ENCODE peak calls at places on chromosomes 1 and 21, in ten cellular contexts. D, Z, I, M, N, Y, V, X, U and K are unnamed samples.

GRCh38 chr1:115478933-115479551 is 141.0 kb upstream of the NGF start:
- DNase-seq in X (no peak), Y (no peak), N (no peak), D (peak), U (no peak), V (no peak), Z (no peak), I (no peak), M (no peak), K (no peak)

GRCh38 chr1:65795311-65795710 is 2.6 kb downstream of the PDE4B start:
- DNase-seq in X (no peak), U (no peak), Z (no peak), I (no peak), Y (peak), N (no peak), V (no peak), D (no peak), M (no peak), K (no peak)

GRCh38 chr1:34013958-34014737 is 150.3 kb downstream of the HMGB4 start:
- DNase-seq in U (peak), M (no peak), V (peak), N (no peak), X (no peak), Z (no peak), I (no peak), D (peak), Y (peak), K (peak)

GRCh38 chr1:203480525-203481084 is 5.0 kb downstream of the PRELP start:
- DNase-seq in Y (peak), D (peak), N (no peak), U (peak), I (no peak), M (peak), X (peak), Z (no peak), V (no peak), K (no peak)

GRCh38 chr1:29487291-29487690 is 251.0 kb downstream of the PTPRU start:
- DNase-seq in Y (no peak), X (no peak), M (no peak), U (no peak), N (no peak), D (no peak), I (no peak), Z (no peak), V (no peak), K (no peak)

GRCh38 chr1:192879416-192879815 is 70.6 kb downstream of the RGS2 start:
- DNase-seq in X (no peak), Z (no peak), Y (no peak), V (no peak), M (no peak), I (no peak), D (no peak), U (no peak), N (no peak), K (no peak)

GRCh38 chr21:43699933-43700599 is 18.9 kb upstream of the PDXK start:
- DNase-seq in U (no peak), V (no peak), N (no peak), X (no peak), M (no peak), Y (no peak), I (no peak), Z (no peak), D (no peak), K (no peak)

GRCh38 chr1:166679369-166679768 is 159.9 kb upstream of the POGK start:
- DNase-seq in N (no peak), D (no peak), I (no peak), V (no peak), U (no peak), Y (no peak), M (no peak), X (no peak), Z (no peak), K (no peak)

GRCh38 chr1:206472454-206472853 is 2.2 kb downstream of the IKBKE start:
- DNase-seq in X (no peak), D (peak), I (no peak), Y (peak), V (no peak), U (no peak), N (no peak), Z (no peak), M (peak), K (no peak)

GRCh38 chr1:17562375-17562774 is 22.9 kb downstream of the ARHGEF10L start:
- DNase-seq in V (no peak), U (no peak), X (no peak), Y (no peak), I (no peak), Z (no peak), N (no peak), D (no peak), M (no peak), K (no peak)

GRCh38 chr1:227899820-227900449 is 47.8 kb downstream of the WNT9A start:
- DNase-seq in U (no peak), N (no peak), V (no peak), D (peak), X (peak), I (no peak), Y (no peak), Z (no peak), M (no peak), K (peak)

GRCh38 chr1:25017436-25018109 is 87.5 kb upstream of the RUNX3 start:
- DNase-seq in I (no peak), N (no peak), V (no peak), Z (no peak), U (no peak), Y (peak), D (peak), M (no peak), X (no peak), K (no peak)

GRCh38 chr1:15417365-15417934 is 7.8 kb downstream of the EFHD2 start:
- DNase-seq in N (peak), M (no peak), I (no peak), V (no peak), U (peak), Y (peak), D (no peak), Z (peak), X (no peak), K (no peak)

GRCh38 chr1:219954052-219954451 is 25.7 kb upstream of the SLC30A10 start:
- DNase-seq in I (no peak), D (no peak), U (no peak), X (no peak), V (no peak), M (no peak), N (no peak), Y (no peak), Z (no peak), K (no peak)

GRCh38 chr1:196355206-196355786 is 252.9 kb downstream of the KCNT2 start:
- DNase-seq in M (no peak), X (no peak), N (no peak), I (no peak), U (no peak), Z (no peak), D (no peak), V (no peak), Y (peak), K (no peak)

GRCh38 chr1:42173155-42173933 is 8.8 kb upstream of the GUCA2A start:
- DNase-seq in M (no peak), Z (no peak), N (peak), Y (peak), D (peak), X (no peak), U (peak), I (no peak), V (peak), K (no peak)

GRCh38 chr1:21244154-21244553 is 46.1 kb downstream of the ECE1 start:
- DNase-seq in Z (no peak), M (no peak), V (no peak), N (no peak), X (no peak), U (no peak), D (no peak), Y (no peak), I (no peak), K (no peak)

GRCh38 chr1:225631041-225631663 is 21.8 kb downstream of the ENAH start:
- DNase-seq in Y (peak), N (no peak), X (no peak), D (no peak), M (no peak), U (no peak), I (no peak), V (no peak), Z (no peak), K (no peak)

GRCh38 chr1:244730153-244730933 is 77.4 kb downstream of the DESI2 start:
- DNase-seq in I (no peak), N (peak), Y (peak), D (peak), U (peak), X (no peak), M (no peak), V (peak), Z (peak), K (peak)

GRCh38 chr1:14887936-14888335 is 265.6 kb upstream of the TMEM51 start:
- DNase-seq in U (no peak), X (no peak), I (no peak), Z (no peak), Y (no peak), M (no peak), V (peak), D (no peak), N (no peak), K (no peak)

GRCh38 chr1:106978477-106979322 is 77.8 kb upstream of the PRMT6 start:
- DNase-seq in Y (peak), U (no peak), M (no peak), X (no peak), N (no peak), I (no peak), V (no peak), D (no peak), Z (no peak), K (no peak)

GRCh38 chr1:69553726-69554125 is 14.0 kb upstream of the LRRC7 start:
- DNase-seq in Z (no peak), Y (no peak), M (no peak), U (no peak), V (no peak), X (no peak), D (no peak), N (no peak), I (no peak), K (no peak)

GRCh38 chr1:47415728-47416318 is at the start of gene FOXE3:
- DNase-seq in I (no peak), D (no peak), U (no peak), Z (no peak), V (no peak), X (no peak), N (no peak), Y (no peak), M (no peak), K (no peak)

GRCh38 chr1:5402618-5403017 is 589.6 kb downstream of the NPHP4 start:
- DNase-seq in I (no peak), X (no peak), Z (no peak), D (no peak), M (no peak), V (no peak), U (no peak), Y (no peak), N (no peak), K (no peak)

GRCh38 chr1:220827445-220828210 is 40.9 kb downstream of the MTARC1 start:
- DNase-seq in N (no peak), D (no peak), U (no peak), Y (no peak), X (no peak), I (no peak), Z (no peak), M (no peak), V (no peak), K (no peak)

GRCh38 chr1:64928325-64928724 is 38.0 kb downstream of the JAK1 start:
- DNase-seq in M (no peak), Y (no peak), U (no peak), D (no peak), Z (no peak), X (no peak), N (no peak), I (no peak), V (no peak), K (no peak)

GRCh38 chr1:208654241-208654640 is 410.1 kb upstream of the PLXNA2 start:
- DNase-seq in Z (no peak), I (no peak), N (no peak), D (peak), M (no peak), X (no peak), Y (peak), U (no peak), V (no peak), K (no peak)

GRCh38 chr1:38235705-38236104 is 189.1 kb upstream of the POU3F1 start:
- DNase-seq in M (no peak), X (no peak), V (no peak), Y (peak), D (no peak), N (no peak), U (no peak), Z (no peak), I (no peak), K (no peak)

GRCh38 chr1:89666640-89667039 is 33.7 kb downstream of the LRRC8C start:
- DNase-seq in N (no peak), M (no peak), D (no peak), Z (no peak), V (no peak), U (no peak), I (no peak), Y (no peak), X (no peak), K (no peak)

GRCh38 chr1:48947761-48948537 is 171.3 kb upstream of the BEND5 start:
- DNase-seq in Y (peak), V (no peak), Z (no peak), U (no peak), X (no peak), M (no peak), N (no peak), I (no peak), D (peak), K (no peak)

GRCh38 chr1:32470991-32471694 is 6.3 kb downstream of the ZBTB8B start:
- DNase-seq in Y (no peak), M (no peak), U (no peak), I (no peak), Z (peak), N (no peak), V (peak), D (peak), X (peak), K (no peak)

GRCh38 chr1:118783095-118783758 is 204.9 kb downstream of the TBX15 start:
- DNase-seq in I (no peak), N (no peak), Y (no peak), D (no peak), Z (no peak), V (no peak), U (no peak), M (no peak), X (no peak), K (no peak)
- TF ChIP-seq CTCF in I (no peak), N (no peak), Y (no peak), D (no peak), Z (no peak), V (no peak), U (no peak), M (no peak), X (no peak), K (no peak)

DNA sequence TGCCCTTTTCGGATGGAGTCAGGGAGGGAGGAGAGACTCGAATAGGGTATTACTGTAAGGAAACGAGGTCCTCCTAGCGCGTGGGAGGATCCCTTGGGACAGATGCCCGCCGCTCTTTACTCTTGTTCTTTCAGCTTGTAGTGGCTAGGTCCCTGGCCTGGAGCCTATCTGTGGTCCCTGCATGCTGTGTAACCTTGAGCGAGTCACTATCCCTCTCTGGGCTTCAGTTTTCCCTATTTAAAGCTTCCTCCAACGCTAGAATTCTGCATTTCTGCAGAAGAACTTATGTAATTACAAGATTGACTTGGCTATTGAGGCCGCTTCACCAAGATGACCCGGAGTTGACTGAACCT is 744 bp downstream of the MIER1 start:
- DNase-seq in U (no peak), M (no peak), Z (no peak), Y (no peak), X (no peak), D (no peak), V (no peak), N (no peak), I (no peak), K (no peak)
- TF ChIP-seq CTCF in U (no peak), M (no peak), Z (no peak), Y (no peak), X (no peak), D (no peak), V (no peak), N (no peak), I (no peak), K (peak)

DNA sequence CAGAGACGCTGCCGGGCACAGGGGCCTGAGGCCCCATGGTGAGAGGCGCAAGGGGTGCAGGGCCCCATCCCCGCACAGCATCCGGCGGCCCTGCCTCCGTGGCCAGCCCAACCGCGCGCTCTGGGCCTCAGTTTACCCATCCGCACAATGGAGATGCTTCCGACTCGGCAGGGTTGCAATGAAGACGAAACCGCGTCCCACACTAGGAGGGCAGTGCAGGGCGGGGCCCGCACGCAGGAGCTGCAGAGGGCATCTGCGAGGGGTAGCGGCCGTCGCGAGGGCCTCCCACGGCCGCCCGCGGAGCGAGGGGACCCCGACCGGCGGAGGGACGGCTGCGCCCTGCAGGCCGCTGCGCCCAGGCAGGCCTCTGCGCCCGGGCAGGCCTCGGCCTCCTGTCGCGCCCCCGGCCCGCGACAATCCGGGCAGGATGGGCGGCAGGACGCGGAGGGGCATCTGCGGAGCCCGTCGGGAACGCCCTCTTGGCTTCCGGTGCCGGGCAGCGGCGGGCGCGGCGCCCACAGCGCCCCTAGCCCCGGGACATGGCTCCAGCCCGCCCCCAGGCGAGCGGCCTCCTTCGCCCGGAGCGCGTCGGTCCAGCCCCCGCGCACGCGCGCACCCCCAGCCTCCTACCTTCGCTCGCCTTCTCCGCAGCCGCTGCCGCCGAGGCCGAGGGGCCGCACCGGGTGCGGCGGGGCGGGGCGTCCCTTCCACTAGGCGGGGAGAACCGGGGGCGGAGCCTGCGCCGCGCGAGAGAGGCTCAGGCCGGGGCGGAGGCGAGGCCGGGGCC is 15.3 kb downstream of the RNU1-1 start:
- DNase-seq in I (peak), Y (peak), U (peak), M (peak), N (peak), X (peak), V (peak), D (peak), Z (peak), K (peak)
- TF ChIP-seq CTCF in I (peak), Y (no peak), U (no peak), M (no peak), N (no peak), X (no peak), V (no peak), D (peak), Z (no peak), K (peak)

DNA sequence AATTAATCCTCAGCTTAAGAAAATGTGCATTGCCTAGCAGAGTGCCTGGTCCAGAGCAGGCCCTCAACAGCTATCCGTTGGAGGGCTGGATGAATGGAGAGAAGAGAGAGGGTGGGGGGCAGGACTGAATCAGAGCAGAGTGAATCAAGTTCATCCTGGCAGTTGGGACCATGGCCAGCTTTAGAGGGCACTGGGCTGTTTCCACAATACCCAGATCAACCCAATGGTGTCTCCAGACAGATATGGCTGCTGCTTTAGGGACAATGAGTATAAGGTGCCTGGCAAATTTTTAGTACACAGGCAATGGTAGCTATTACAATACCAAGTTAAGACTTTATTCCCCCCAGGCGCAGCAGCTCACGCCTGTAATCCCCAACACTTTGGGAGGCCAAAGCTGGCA is 17.1 kb downstream of the EMC1 start:
- DNase-seq in V (no peak), U (no peak), D (no peak), Z (no peak), I (no peak), M (no peak), N (no peak), X (peak), Y (no peak), K (no peak)
- TF ChIP-seq CTCF in V (no peak), U (no peak), D (no peak), Z (no peak), I (no peak), M (no peak), N (no peak), X (no peak), Y (no peak), K (no peak)

GRCh38 chr1:92070892-92071291 is 4.3 kb downstream of the SETSIP start:
- DNase-seq in U (no peak), N (no peak), X (no peak), Y (no peak), I (no peak), M (no peak), D (no peak), V (no peak), Z (no peak), K (no peak)

GRCh38 chr1:92066321-92066720 is 8.9 kb downstream of the SETSIP start:
- DNase-seq in N (no peak), U (no peak), Y (no peak), Z (no peak), X (no peak), V (no peak), I (no peak), D (no peak), M (no peak), K (no peak)

DNA sequence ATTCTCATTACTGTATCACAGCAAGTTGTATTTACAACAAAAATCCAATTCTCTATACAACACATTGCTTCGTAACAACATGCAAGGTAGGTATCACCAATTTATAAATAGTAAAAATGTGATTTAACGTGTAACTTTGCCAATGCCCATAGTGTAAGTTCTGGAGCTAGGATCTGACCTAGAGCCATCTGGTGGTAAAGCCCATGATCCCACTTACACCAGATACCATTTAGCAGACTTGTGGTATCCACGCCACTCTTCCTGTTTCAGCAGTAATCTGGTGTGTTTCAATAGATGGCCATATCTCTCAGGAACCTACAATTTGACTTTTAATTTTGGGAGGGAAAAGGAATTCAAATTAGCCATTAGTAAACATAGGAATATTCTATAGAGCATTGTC is 10.2 kb downstream of the SETSIP start:
- DNase-seq in X (no peak), U (no peak), Z (no peak), Y (no peak), V (no peak), M (no peak), N (no peak), D (no peak), I (no peak), K (no peak)
- TF ChIP-seq CTCF in X (no peak), U (no peak), Z (no peak), Y (peak), V (no peak), M (no peak), N (no peak), D (peak), I (no peak), K (no peak)

DNA sequence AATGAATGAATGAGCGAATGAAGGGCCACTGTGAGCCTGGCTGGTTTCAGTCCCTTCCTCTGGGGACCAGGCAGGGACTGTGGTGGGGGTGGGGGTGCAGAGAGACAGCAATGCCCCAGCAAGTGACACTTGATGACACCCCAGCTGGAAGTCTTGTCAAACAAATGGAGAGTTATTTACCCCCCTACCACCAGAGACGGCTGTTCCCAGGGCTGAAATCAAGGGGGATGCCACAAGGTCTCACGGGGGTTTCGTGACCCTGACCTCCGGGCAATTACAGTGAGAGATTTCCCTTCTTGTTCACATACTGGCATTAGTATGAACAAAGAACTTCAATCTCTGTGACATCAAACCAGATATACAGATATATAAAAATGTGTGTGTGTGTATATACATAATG is 34.0 kb upstream of the LMO4 start:
- DNase-seq in I (no peak), U (no peak), V (no peak), N (no peak), X (no peak), Y (no peak), D (no peak), Z (no peak), M (no peak), K (no peak)
- TF ChIP-seq CTCF in I (no peak), U (no peak), V (no peak), N (no peak), X (no peak), Y (no peak), D (no peak), Z (no peak), M (no peak), K (no peak)